ENCODE peak calls at places on chromosomes 12 and 14, in four cellular contexts. G is stomach, P is AG04450, A is fibroblast of the aortic adventitia. C is an unnamed sample.

GRCh38 chr12:124520896-124521295 is 46.5 kb downstream of the NCOR2 start:
- DNase-seq in G (no peak), P (no peak), A (no peak), C (no peak)

GRCh38 chr14:52131640-52132320 is 62.9 kb upstream of the NID2 start:
- DNase-seq in G (peak; percentile 49), P (peak; percentile 93), A (peak; percentile 99), C (peak; percentile 92)

GRCh38 chr14:86141966-86142365 is 612.0 kb downstream of the FLRT2 start:
- DNase-seq in G (no peak), P (no peak), A (no peak), C (no peak)

GRCh38 chr14:55799523-55800095 is 219.6 kb downstream of the KTN1 start:
- DNase-seq in G (no peak), P (no peak), A (no peak), C (no peak)

GRCh38 chr12:103840399-103840880 is 594 bp downstream of the NT5DC3 start:
- DNase-seq in G (no peak), P (no peak), A (peak; percentile 18), C (no peak)

GRCh38 chr12:132761032-132761910 is at the start of gene ANKLE2:
- DNase-seq in G (peak; percentile 54), P (no peak), A (peak; percentile 57), C (peak; percentile 20)

GRCh38 chr12:31518680-31519227 is 72.2 kb downstream of the DENND5B start:
- DNase-seq in G (no peak), P (peak; percentile 99), A (peak; percentile 100), C (peak; percentile 96)

GRCh38 chr14:55707365-55707804 is 127.4 kb downstream of the KTN1 start:
- DNase-seq in G (no peak), P (no peak), A (peak; percentile 75), C (peak; percentile 42)

GRCh38 chr12:27024291-27024690 is 1.9 kb downstream of the MED21 start:
- DNase-seq in G (no peak), P (no peak), A (peak; percentile 64), C (no peak)

GRCh38 chr12:116376354-116377193 is 99.1 kb upstream of the MED13L start:
- DNase-seq in G (no peak), P (no peak), A (peak; percentile 89), C (no peak)

GRCh38 chr14:26984318-26985177 is 386.7 kb upstream of the NOVA1 start:
- DNase-seq in G (peak; percentile 62), P (no peak), A (peak; percentile 83), C (peak; percentile 20)

GRCh38 chr14:87840906-87841305 is 152.1 kb downstream of the GALC start:
- DNase-seq in G (no peak), P (no peak), A (no peak), C (no peak)

GRCh38 chr14:104681689-104682074 is 7.7 kb upstream of the INF2 start:
- DNase-seq in G (peak; percentile 92), P (no peak), A (peak; percentile 85), C (peak; percentile 43)

GRCh38 chr14:34649344-34649743 is 19.4 kb upstream of the SNX6 start:
- DNase-seq in G (no peak), P (peak; percentile 81), A (peak; percentile 79), C (peak; percentile 42)

GRCh38 chr14:73249564-73250316 is 12.4 kb downstream of the PAPLN start:
- DNase-seq in G (no peak), P (no peak), A (no peak), C (no peak)

GRCh38 chr14:83826838-83827237 is 1703.1 kb upstream of the FLRT2 start:
- DNase-seq in G (no peak), P (no peak), A (peak; percentile 0), C (peak; percentile 23)

GRCh38 chr12:77845831-77846230 is 15.1 kb downstream of the NAV3 start:
- DNase-seq in G (no peak), P (no peak), A (peak; percentile 81), C (no peak)

GRCh38 chr12:52044284-52044983 is 6.8 kb upstream of the NR4A1 start:
- DNase-seq in G (peak; percentile 91), P (no peak), A (peak; percentile 99), C (peak; percentile 96)

GRCh38 chr14:34498684-34499412 is 36.8 kb upstream of the SPTSSA start:
- DNase-seq in G (peak; percentile 53), P (no peak), A (peak; percentile 53), C (no peak)

GRCh38 chr14:68702578-68702977 is 90.3 kb downstream of the ZFP36L1 start:
- DNase-seq in G (no peak), P (no peak), A (no peak), C (no peak)

GRCh38 chr14:54223978-54224377 is 172.8 kb upstream of the CDKN3 start:
- DNase-seq in G (no peak), P (no peak), A (no peak), C (no peak)

GRCh38 chr12:121711925-121712461 is 559 bp upstream of the TMEM120B start:
- DNase-seq in G (peak; percentile 36), P (no peak), A (peak; percentile 33), C (no peak)

C was measured in AG09319.